ENCODE peak calls at places on chromosome 5, in nine cellular contexts. D is IMR-90, Y is astrocyte, F is GM23338, C is endothelial cell of umbilical vein, T is H9, R is neural progenitor cell, W is A549, Q is GM23248. E is an unnamed sample.

GRCh38 chr5:2797981-2798380 is 46.5 kb upstream of the IRX2 start:
- DNase-seq in F (no peak), R (no peak), C (no peak), D (no peak), Q (peak), T (no peak), W (no peak), Y (peak), E (peak)

GRCh38 chr5:111229126-111229525 is 4.9 kb downstream of the CAMK4 start:
- DNase-seq in D (no peak), R (no peak), C (no peak), W (no peak), T (no peak), Y (no peak), Q (no peak), F (no peak), E (no peak)

GRCh38 chr5:173238312-173239232 is 3.6 kb upstream of the NKX2-5 start:
- DNase-seq in Y (no peak), W (no peak), R (peak), Q (no peak), F (peak), T (peak), C (no peak), D (no peak), E (no peak)

GRCh38 chr5:134273642-134274361 is 47.9 kb upstream of the PPP2CA start:
- DNase-seq in Y (no peak), D (no peak), W (no peak), C (no peak), T (no peak), F (no peak), R (no peak), Q (no peak), E (no peak)

GRCh38 chr5:41882765-41883164 is 12.5 kb upstream of the OXCT1 start:
- DNase-seq in W (no peak), T (no peak), F (no peak), Y (no peak), Q (no peak), C (no peak), R (no peak), D (no peak), E (no peak)

GRCh38 chr5:54959673-54960418 is 25.5 kb downstream of the ESM1 start:
- DNase-seq in D (no peak), R (peak), C (peak), F (peak), Y (no peak), Q (peak), T (peak), W (no peak), E (peak)

GRCh38 chr5:34517249-34517648 is 138.9 kb upstream of the RAI14 start:
- DNase-seq in W (peak), Q (peak), F (no peak), Y (peak), R (no peak), D (peak), T (no peak), C (peak), E (peak)

GRCh38 chr5:85814596-85814995 is 803.1 kb upstream of the COX7C start:
- DNase-seq in W (peak), Q (no peak), R (peak), T (peak), C (no peak), Y (no peak), D (no peak), F (peak), E (no peak)

GRCh38 chr5:119328753-119329602 is 26.8 kb upstream of the TNFAIP8 start:
- DNase-seq in W (no peak), D (peak), F (no peak), R (no peak), Y (peak), Q (peak), C (no peak), T (no peak), E (no peak)

GRCh38 chr5:131387236-131387635 is 123.4 kb downstream of the CDC42SE2 start:
- DNase-seq in T (no peak), Y (no peak), Q (no peak), F (no peak), C (no peak), D (no peak), R (no peak), W (no peak), E (no peak)

GRCh38 chr5:65213921-65214525 is 267.7 kb downstream of the ADAMTS6 start:
- DNase-seq in F (peak), W (peak), C (peak), Y (no peak), D (peak), Q (peak), R (peak), T (peak), E (peak)

GRCh38 chr5:37247036-37247435 is 2.1 kb downstream of the CPLANE1 start:
- DNase-seq in Y (peak), D (no peak), T (no peak), C (peak), W (no peak), R (no peak), Q (no peak), F (no peak), E (no peak)

GRCh38 chr5:17058438-17058837 is 122.3 kb upstream of the MYO10 start:
- DNase-seq in Q (no peak), W (peak), T (no peak), C (no peak), R (no peak), Y (no peak), F (no peak), D (peak), E (peak)

GRCh38 chr5:1002271-1002546 is 6.4 kb upstream of the NKD2 start:
- DNase-seq in T (no peak), Y (no peak), D (no peak), Q (no peak), W (no peak), C (no peak), R (no peak), F (no peak), E (no peak)

GRCh38 chr5:139744471-139745120 is 51.0 kb upstream of the PSD2 start:
- DNase-seq in Q (no peak), D (no peak), W (no peak), F (no peak), C (no peak), Y (no peak), R (no peak), T (no peak), E (no peak)

GRCh38 chr5:1048861-1049838 is 40.5 kb downstream of the NKD2 start:
- DNase-seq in D (no peak), T (no peak), Q (no peak), W (no peak), F (no peak), C (no peak), R (no peak), Y (no peak), E (no peak)

GRCh38 chr5:146662229-146662628 is 146.2 kb upstream of the GPR151 start:
- DNase-seq in T (no peak), Y (no peak), D (no peak), W (peak), C (peak), R (no peak), Q (no peak), F (peak), E (peak)

GRCh38 chr5:121976979-121977378 is 15.2 kb downstream of the SRFBP1 start:
- DNase-seq in C (no peak), R (no peak), Y (no peak), W (no peak), Q (peak), F (no peak), D (peak), T (no peak), E (peak)

GRCh38 chr5:84113246-84114118 is 271.2 kb downstream of the EDIL3 start:
- DNase-seq in Y (peak), Q (peak), W (no peak), C (no peak), F (peak), D (peak), T (peak), R (peak), E (no peak)

GRCh38 chr5:93611900-93612898 is 29.2 kb downstream of the NR2F1 start:
- DNase-seq in D (peak), R (peak), Q (peak), C (peak), F (peak), Y (peak), W (peak), T (peak), E (peak)

GRCh38 chr5:1059884-1060263 is 51.3 kb downstream of the NKD2 start:
- DNase-seq in D (no peak), R (no peak), T (no peak), C (no peak), Q (no peak), Y (no peak), F (no peak), W (no peak), E (no peak)

GRCh38 chr5:116411101-116411571 is 163.5 kb downstream of the SEMA6A start:
- DNase-seq in W (no peak), F (no peak), Y (no peak), T (no peak), Q (no peak), R (no peak), D (no peak), C (no peak), E (no peak)

GRCh38 chr5:103298557-103298956 is 40.0 kb downstream of the MACIR start:
- DNase-seq in F (peak), C (no peak), Y (no peak), Q (no peak), T (no peak), W (no peak), D (no peak), R (peak), E (no peak)

GRCh38 chr5:132746592-132747063 is 598 bp upstream of the CCNI2 start:
- DNase-seq in T (no peak), D (no peak), F (peak), W (peak), C (peak), Y (no peak), Q (peak), R (peak), E (no peak)

GRCh38 chr5:40655138-40655537 is 24.6 kb upstream of the PTGER4 start:
- DNase-seq in Y (no peak), R (no peak), F (no peak), W (no peak), C (peak), T (no peak), Q (no peak), D (no peak), E (no peak)

GRCh38 chr5:136810198-136810823 is 445.0 kb upstream of the TRPC7 start:
- DNase-seq in C (no peak), Q (peak), Y (peak), W (no peak), R (no peak), F (no peak), T (no peak), D (peak), E (peak)

GRCh38 chr5:32193591-32193990 is 19.5 kb upstream of the GOLPH3 start:
- DNase-seq in W (peak), Y (peak), F (no peak), T (no peak), R (no peak), D (peak), C (peak), Q (peak), E (peak)

GRCh38 chr5:150946351-150946905 is 41.6 kb upstream of the ZNF300 start:
- DNase-seq in F (no peak), W (no peak), R (no peak), Y (peak), C (peak), Q (peak), D (peak), T (no peak), E (no peak)

GRCh38 chr5:112738180-112738560 is 485 bp downstream of the APC start:
- DNase-seq in Y (no peak), W (no peak), D (no peak), Q (peak), T (no peak), F (peak), R (peak), C (no peak), E (no peak)

GRCh38 chr5:122142480-122142879 is 13.1 kb downstream of the ZNF474 start:
- DNase-seq in C (no peak), D (peak), W (peak), R (no peak), Q (peak), F (no peak), Y (peak), T (no peak), E (peak)

GRCh38 chr5:167745868-167746267 is 545.6 kb upstream of the WWC1 start:
- DNase-seq in C (no peak), T (no peak), D (no peak), Q (no peak), Y (no peak), W (no peak), F (no peak), R (no peak), E (no peak)

GRCh38 chr5:17157294-17157693 is 60.1 kb upstream of the BASP1 start:
- DNase-seq in Q (peak), C (no peak), Y (peak), T (no peak), R (no peak), D (peak), W (no peak), F (no peak), E (no peak)

GRCh38 chr5:81361600-81361999 is 32.3 kb downstream of the ACOT12 start:
- DNase-seq in Q (no peak), R (no peak), D (no peak), Y (no peak), F (no peak), C (no peak), T (no peak), W (no peak), E (no peak)

GRCh38 chr5:117379521-117379920 is 804.9 kb upstream of the SEMA6A start:
- DNase-seq in Y (no peak), D (no peak), R (no peak), F (no peak), T (no peak), Q (no peak), W (no peak), C (no peak), E (no peak)

GRCh38 chr5:53035868-53036381 is 46.8 kb downstream of the ITGA2 start:
- DNase-seq in D (peak), Q (peak), T (no peak), Y (peak), F (peak), R (peak), W (peak), C (peak), E (peak)

GRCh38 chr5:179225387-179225786 is 119.9 kb downstream of the ADAMTS2 start:
- DNase-seq in T (peak), Q (no peak), Y (no peak), C (no peak), R (no peak), D (no peak), W (no peak), F (no peak), E (no peak)

GRCh38 chr5:179226696-179227095 is 118.6 kb downstream of the ADAMTS2 start:
- DNase-seq in D (no peak), R (no peak), Q (no peak), F (no peak), Y (peak), C (no peak), T (peak), W (no peak), E (no peak)

GRCh38 chr5:179223528-179223927 is 121.7 kb downstream of the ADAMTS2 start:
- DNase-seq in C (no peak), Y (no peak), D (no peak), Q (no peak), R (no peak), F (no peak), T (no peak), W (no peak), E (no peak)

GRCh38 chr5:179223961-179224360 is 121.3 kb downstream of the ADAMTS2 start:
- DNase-seq in R (no peak), Y (no peak), F (no peak), C (no peak), T (no peak), Q (no peak), W (no peak), D (no peak), E (no peak)

GRCh38 chr5:179224741-179225140 is 120.5 kb downstream of the ADAMTS2 start:
- DNase-seq in F (no peak), Y (no peak), W (no peak), R (no peak), T (peak), D (no peak), Q (no peak), C (no peak), E (no peak)
- H3K4me2 ChIP-seq in F (no peak), Y (no peak), W (no peak), R (no peak), T (no peak), D (no peak), Q (no peak), C (no peak), E (no peak)

GRCh38 chr5:115351356-115352195 is 55.1 kb upstream of the CCDC112 start:
- DNase-seq in R (no peak), Q (peak), D (peak), C (peak), Y (peak), W (peak), F (no peak), T (no peak), E (peak)
- H3K4me2 ChIP-seq in R (no peak), Q (no peak), D (no peak), C (no peak), Y (peak), W (peak), F (no peak), T (no peak), E (peak)

GRCh38 chr5:176778921-176779465 is 31.4 kb upstream of the UNC5A start:
- DNase-seq in D (no peak), Y (no peak), R (no peak), C (no peak), Q (no peak), W (no peak), F (no peak), T (peak), E (no peak)

GRCh38 chr5:176781638-176782570 is 28.5 kb upstream of the UNC5A start:
- DNase-seq in F (no peak), C (no peak), W (no peak), R (no peak), Q (no peak), D (no peak), Y (no peak), T (peak), E (no peak)

GRCh38 chr5:176780071-176780850 is 30.1 kb upstream of the UNC5A start:
- DNase-seq in W (no peak), Q (no peak), Y (no peak), D (no peak), C (no peak), R (no peak), T (peak), F (no peak), E (no peak)

GRCh38 chr5:176779537-176779936 is 30.8 kb upstream of the UNC5A start:
- DNase-seq in W (no peak), T (peak), D (no peak), R (no peak), Y (no peak), F (no peak), Q (peak), C (no peak), E (no peak)

GRCh38 chr5:176780951-176781350 is 29.4 kb upstream of the UNC5A start:
- DNase-seq in F (no peak), T (peak), C (no peak), R (no peak), D (no peak), W (no peak), Q (no peak), Y (no peak), E (no peak)
- H3K4me2 ChIP-seq in F (no peak), T (no peak), C (no peak), R (no peak), D (no peak), W (no peak), Q (no peak), Y (no peak), E (no peak)

GRCh38 chr5:8462565-8462964 is 593.6 kb downstream of the MTRR start:
- DNase-seq in Q (no peak), C (no peak), W (no peak), F (no peak), T (no peak), Y (no peak), R (no peak), D (no peak), E (peak)

GRCh38 chr5:8456846-8457186 is 587.9 kb downstream of the MTRR start:
- DNase-seq in Y (no peak), Q (peak), D (peak), F (no peak), R (no peak), C (no peak), W (no peak), T (no peak), E (no peak)

GRCh38 chr5:8461543-8461942 is 592.6 kb downstream of the MTRR start:
- DNase-seq in W (no peak), T (no peak), Q (no peak), R (no peak), D (no peak), F (no peak), C (no peak), Y (no peak), E (peak)

GRCh38 chr5:8458038-8458383 is 589.1 kb downstream of the MTRR start:
- DNase-seq in C (peak), F (peak), Q (peak), R (no peak), D (peak), Y (peak), T (no peak), W (no peak), E (no peak)

GRCh38 chr5:8457187-8458037 is 588.5 kb downstream of the MTRR start:
- DNase-seq in W (peak), Q (peak), F (peak), T (peak), R (no peak), Y (peak), C (peak), D (peak), E (no peak)
- H3K4me2 ChIP-seq in W (peak), Q (peak), F (peak), T (no peak), R (no peak), Y (peak), C (peak), D (peak), E (no peak)

GRCh38 chr5:159031513-159031912 is 68.2 kb downstream of the EBF1 start:
- DNase-seq in R (peak), W (no peak), Q (no peak), C (no peak), T (no peak), Y (peak), D (peak), F (peak), E (no peak)
- H3K4me2 ChIP-seq in R (no peak), W (no peak), Q (no peak), C (no peak), T (no peak), Y (peak), D (peak), F (peak), E (no peak)

GRCh38 chr5:83071286-83071685 is 5.9 kb downstream of the TMEM167A start:
- DNase-seq in T (no peak), R (no peak), Q (no peak), C (no peak), Y (no peak), D (no peak), W (no peak), F (no peak), E (no peak)
- H3K4me2 ChIP-seq in T (peak), R (no peak), Q (peak), C (no peak), Y (peak), D (no peak), W (no peak), F (peak), E (no peak)

GRCh38 chr5:143354025-143354424 is 49.5 kb downstream of the NR3C1 start:
- DNase-seq in Q (no peak), R (no peak), C (no peak), F (no peak), Y (peak), T (no peak), W (no peak), D (no peak), E (no peak)
- H3K4me2 ChIP-seq in Q (no peak), R (no peak), C (no peak), F (no peak), Y (peak), T (no peak), W (peak), D (peak), E (no peak)

GRCh38 chr5:174897281-174897950 is 173.0 kb downstream of the MSX2 start:
- DNase-seq in F (no peak), Q (no peak), Y (no peak), R (no peak), T (no peak), W (no peak), D (no peak), C (no peak), E (no peak)

GRCh38 chr5:174895360-174895759 is 171.0 kb downstream of the MSX2 start:
- DNase-seq in C (no peak), R (no peak), D (no peak), Q (no peak), W (no peak), F (peak), Y (no peak), T (peak), E (peak)

GRCh38 chr5:174903333-174903732 is 179.0 kb downstream of the MSX2 start:
- DNase-seq in Y (no peak), T (peak), F (no peak), Q (no peak), D (no peak), W (peak), R (no peak), C (no peak), E (peak)

GRCh38 chr5:174901336-174901735 is 177.0 kb downstream of the MSX2 start:
- DNase-seq in C (no peak), Q (no peak), T (no peak), Y (no peak), F (no peak), R (no peak), D (no peak), W (no peak), E (no peak)

GRCh38 chr5:174900176-174900692 is 175.9 kb downstream of the MSX2 start:
- DNase-seq in Q (no peak), T (no peak), C (no peak), Y (no peak), F (no peak), D (no peak), R (no peak), W (no peak), E (no peak)
- H3K4me2 ChIP-seq in Q (no peak), T (no peak), C (no peak), Y (no peak), F (no peak), D (no peak), R (no peak), W (no peak), E (no peak)